ENCODE peak calls at places on chromosomes 11 and 22, in eight cellular contexts. X is Calu3, E is thyroid gland, C is MCF 10A, B is OCI-LY7, A is right atrium auricular region, J is fibroblast of lung, M is colonic mucosa. T is an unnamed sample.

GRCh38 chr11:62804310-62805043 is 763 bp downstream of the NXF1 start:
- DNase-seq in A (peak), J (peak), M (no peak), B (peak), E (peak), C (peak), X (no peak), T (no peak)

GRCh38 chr11:15605094-15605493 is 490.4 kb downstream of the INSC start:
- DNase-seq in C (peak), M (no peak), B (no peak), E (no peak), X (no peak), J (no peak), A (no peak), T (no peak)

GRCh38 chr11:116170526-116171120 is 602.2 kb downstream of the BUD13 start:
- DNase-seq in E (no peak), B (peak), J (no peak), C (no peak), M (peak), X (peak), A (peak), T (no peak)

GRCh38 chr22:50141891-50142363 is 28.6 kb upstream of the PANX2 start:
- DNase-seq in E (no peak), X (no peak), C (no peak), B (no peak), J (peak), M (no peak), A (no peak), T (no peak)

GRCh38 chr11:112837162-112837826 is 123.9 kb upstream of the NCAM1 start:
- DNase-seq in X (no peak), C (peak), B (no peak), M (no peak), J (no peak), A (no peak), E (peak), T (no peak)

GRCh38 chr11:128365044-128365443 is 222.3 kb downstream of the ETS1 start:
- DNase-seq in M (no peak), J (peak), C (peak), X (no peak), A (no peak), B (peak), E (no peak), T (peak)

GRCh38 chr22:27918351-27919221 is 470 bp downstream of the PITPNB start:
- DNase-seq in C (peak), E (peak), A (peak), X (peak), B (peak), M (peak), J (peak), T (peak)

GRCh38 chr11:29271616-29272015 is 745.2 kb downstream of the KCNA4 start:
- DNase-seq in A (no peak), J (no peak), B (no peak), X (no peak), E (no peak), M (no peak), C (no peak), T (no peak)

GRCh38 chr11:20353829-20354434 is 9.6 kb upstream of the HTATIP2 start:
- DNase-seq in C (peak), J (peak), A (no peak), B (peak), M (no peak), E (peak), X (peak), T (peak)

GRCh38 chr22:24303007-24303406 is 32.4 kb downstream of the SPECC1L start:
- DNase-seq in X (peak), A (no peak), J (no peak), E (no peak), B (no peak), C (no peak), M (no peak), T (no peak)

GRCh38 chr11:36492724-36493304 is 17.3 kb downstream of the TRAF6 start:
- DNase-seq in J (peak), M (peak), X (peak), C (peak), A (no peak), B (peak), E (no peak), T (peak)

GRCh38 chr22:45678961-45679912 is 7.6 kb downstream of the ATXN10 start:
- DNase-seq in J (peak), C (peak), E (no peak), M (no peak), A (no peak), B (no peak), X (no peak), T (peak)

GRCh38 chr11:57500526-57500925 is 15.0 kb downstream of the SLC43A1 start:
- DNase-seq in X (no peak), M (no peak), A (no peak), C (no peak), E (no peak), J (no peak), B (no peak), T (no peak)

GRCh38 chr22:23385301-23386244 is 194.5 kb downstream of the IGLL1 start:
- DNase-seq in J (peak), M (peak), E (peak), C (peak), B (peak), A (peak), X (peak), T (peak)

GRCh38 chr22:43957871-43958270 is 2.6 kb downstream of the SAMM50 start:
- DNase-seq in A (no peak), E (no peak), C (peak), X (no peak), B (no peak), J (peak), M (no peak), T (no peak)

GRCh38 chr11:19253149-19253540 is 12.4 kb upstream of the E2F8 start:
- DNase-seq in E (no peak), C (no peak), A (no peak), X (no peak), J (no peak), M (peak), B (no peak), T (no peak)

GRCh38 chr11:69721745-69722144 is 17.9 kb upstream of the FGF19 start:
- DNase-seq in X (peak), B (no peak), M (no peak), C (peak), E (no peak), J (no peak), A (no peak), T (peak)

GRCh38 chr22:48241658-48242057 is 1479.2 kb downstream of the TBC1D22A start:
- DNase-seq in A (peak), B (no peak), X (no peak), M (no peak), E (no peak), C (no peak), J (no peak), T (no peak)
- TF ChIP-seq CTCF in A (no peak), B (no peak), X (no peak), M (no peak), E (no peak), C (no peak), J (no peak), T (no peak)

DNA sequence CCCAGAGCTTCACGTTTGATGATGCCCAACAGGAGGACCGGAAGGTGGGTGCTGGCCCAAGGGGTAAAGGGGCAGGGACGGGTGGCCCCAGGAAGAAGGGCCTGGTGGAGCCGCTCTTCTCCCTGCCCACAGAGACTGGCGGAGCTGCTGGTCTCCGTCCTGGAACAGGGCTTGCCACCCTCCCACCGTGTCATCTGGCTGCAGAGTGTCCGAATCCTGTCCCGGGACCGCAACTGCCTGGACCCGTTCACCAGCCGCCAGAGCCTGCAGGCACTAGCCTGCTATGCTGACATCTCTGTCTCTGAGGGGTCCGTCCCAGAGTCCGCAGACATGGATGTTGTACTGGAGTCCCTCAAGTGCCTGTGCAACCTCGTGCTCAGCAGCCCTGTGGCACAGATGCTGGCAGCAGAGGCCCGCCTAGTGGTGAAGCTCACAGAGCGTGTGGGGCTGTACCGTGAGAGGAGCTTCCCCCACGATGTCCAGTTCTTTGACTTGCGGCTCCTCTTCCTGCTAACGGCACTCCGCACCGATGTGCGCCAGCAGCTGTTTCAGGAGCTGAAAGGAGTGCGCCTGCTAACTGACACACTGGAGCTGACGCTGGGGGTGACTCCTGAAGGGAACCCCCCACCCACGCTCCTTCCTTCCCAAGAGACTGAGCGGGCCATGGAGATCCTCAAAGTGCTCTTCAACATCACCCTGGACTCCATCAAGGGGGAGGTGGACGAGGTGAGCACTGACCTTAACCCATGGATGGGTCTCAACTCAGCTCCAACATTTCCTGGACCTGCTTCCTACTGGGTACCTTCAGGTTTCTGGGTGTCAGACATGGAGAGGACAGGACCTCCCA is 2.0 kb downstream of the RIC8A start:
- DNase-seq in B (peak), A (no peak), E (no peak), M (peak), C (no peak), X (no peak), J (no peak), T (no peak)
- TF ChIP-seq CTCF in B (peak), A (no peak), E (no peak), M (no peak), C (no peak), X (no peak), J (no peak), T (no peak)

DNA sequence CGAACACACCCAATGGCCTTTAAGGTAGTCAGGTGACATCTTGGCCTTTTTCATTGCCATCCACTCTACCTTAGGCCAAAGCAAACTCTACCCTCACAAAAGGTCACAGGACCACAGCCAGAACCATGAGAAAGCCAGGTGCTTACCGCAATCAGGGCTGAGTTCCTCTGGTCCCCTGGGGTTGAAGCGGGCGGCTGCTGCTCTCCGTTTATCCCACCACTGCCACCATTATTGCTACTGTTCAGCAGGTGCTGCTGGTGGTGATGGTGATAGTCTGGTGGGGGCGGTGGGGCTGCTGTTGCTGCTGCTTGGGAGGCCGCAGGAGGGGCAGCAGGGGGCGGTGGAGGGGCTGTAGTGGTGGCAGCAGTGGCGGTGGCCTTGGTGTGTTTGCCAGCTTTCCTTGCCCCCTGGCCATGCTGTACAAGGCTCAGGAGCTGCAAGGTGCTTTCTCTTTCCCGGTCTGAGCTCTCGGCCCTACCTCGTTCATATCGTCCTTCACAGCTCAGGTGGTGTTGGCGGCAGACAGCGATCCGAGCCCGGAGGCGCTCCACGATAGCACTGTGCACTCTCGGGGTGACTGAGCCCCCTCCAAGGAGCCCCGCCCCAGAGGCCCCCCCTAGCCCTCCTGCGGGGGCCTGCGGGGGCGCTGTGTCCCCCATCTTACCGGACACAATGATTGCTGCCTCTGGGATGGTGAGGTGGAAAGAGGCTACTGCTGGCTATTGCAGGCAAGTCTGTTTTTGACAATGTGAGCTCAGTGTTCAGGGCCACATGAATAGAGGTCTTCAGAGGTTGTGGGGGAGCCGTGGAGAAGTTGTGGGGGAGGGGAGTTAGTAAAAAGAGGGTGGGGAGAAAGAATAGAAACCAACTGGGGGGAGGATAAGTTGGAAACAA is 1.5 kb downstream of the MAML2 start:
- DNase-seq in A (peak), C (peak), E (peak), M (peak), J (peak), X (peak), B (peak), T (peak)
- TF ChIP-seq CTCF in A (peak), C (peak), E (peak), M (peak), J (peak), X (no peak), B (peak), T (peak)

GRCh38 chr11:14249121-14249963 is 109.6 kb downstream of the RRAS2 start:
- DNase-seq in X (peak), M (peak), J (peak), B (peak), A (peak), C (peak), E (peak), T (peak)

GRCh38 chr11:14244926-14245325 is 114.1 kb downstream of the RRAS2 start:
- DNase-seq in J (no peak), B (no peak), M (no peak), C (no peak), E (no peak), X (no peak), A (no peak), T (no peak)

GRCh38 chr11:14253437-14253836 is 105.5 kb downstream of the RRAS2 start:
- DNase-seq in A (no peak), X (no peak), E (no peak), M (no peak), J (peak), C (no peak), B (no peak), T (no peak)

GRCh38 chr11:14251754-14252153 is 107.2 kb downstream of the RRAS2 start:
- DNase-seq in M (no peak), A (no peak), B (no peak), X (no peak), C (no peak), E (no peak), J (no peak), T (no peak)

DNA sequence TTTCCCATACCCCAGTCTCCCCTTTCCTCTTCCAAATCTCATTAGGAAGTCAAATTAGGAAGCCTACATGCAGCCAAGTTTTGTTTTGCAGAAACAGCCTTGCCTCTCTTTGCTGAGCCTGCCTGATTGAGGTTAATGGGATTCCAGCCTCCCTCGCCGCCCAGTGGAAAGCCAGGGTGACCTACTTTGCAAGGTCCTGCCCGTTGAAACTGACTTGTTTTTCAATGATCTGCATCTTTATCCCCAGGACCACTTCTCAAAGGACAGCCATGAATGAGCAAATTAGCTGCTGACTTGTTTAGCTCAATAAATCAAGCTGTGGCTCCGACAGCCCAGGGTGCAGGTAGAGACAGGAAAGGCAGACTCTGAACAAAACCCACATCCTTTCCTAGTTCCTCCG is 110.4 kb downstream of the RRAS2 start:
- DNase-seq in B (peak), C (no peak), A (no peak), E (no peak), X (no peak), J (no peak), M (no peak), T (no peak)
- TF ChIP-seq CTCF in B (no peak), C (no peak), A (no peak), E (no peak), X (no peak), J (peak), M (no peak), T (no peak)

T was measured in RWPE1.